ENCODE peak calls at places on chromosomes 3 and 15, in five cellular contexts. N is naive B cell, U is amygdala, Z is glutamatergic neuron, J is NCI-H526. Y is an unnamed sample.

GRCh38 chr3:128623762-128624176 is 26.8 kb downstream of the RPN1 start:
- DNase-seq in N (no peak), U (no peak), Z (no peak), J (no peak), Y (no peak)

GRCh38 chr3:143585720-143586456 is 262.4 kb downstream of the SLC9A9 start:
- DNase-seq in N (peak), U (no peak), Z (no peak), J (no peak), Y (no peak)

GRCh38 chr3:83034806-83035703 is 1273.6 kb upstream of the GBE1 start:
- DNase-seq in N (no peak), U (no peak), Z (no peak), J (no peak), Y (no peak)

GRCh38 chr15:52008326-52008697 is 10.7 kb upstream of the MAPK6 start:
- DNase-seq in N (no peak), U (no peak), Z (no peak), J (no peak), Y (no peak)

GRCh38 chr15:64476550-64476949 is 16.2 kb downstream of the ZNF609 start:
- DNase-seq in N (no peak), U (no peak), Z (no peak), J (no peak), Y (no peak)

GRCh38 chr15:83747718-83748110 is 93.8 kb downstream of the ADAMTSL3 start:
- DNase-seq in N (no peak), U (no peak), Z (no peak), J (no peak), Y (no peak)

GRCh38 chr15:75348034-75348562 is 1.3 kb downstream of the NEIL1 start:
- DNase-seq in N (no peak), U (no peak), Z (peak), J (peak), Y (no peak)

GRCh38 chr3:59245300-59245878 is 195.6 kb upstream of the CFAP20DC start:
- DNase-seq in N (no peak), U (no peak), Z (no peak), J (no peak), Y (no peak)

GRCh38 chr3:86989611-86990010 is 1.3 kb downstream of the VGLL3 start:
- DNase-seq in N (no peak), U (no peak), Z (no peak), J (peak), Y (no peak)

GRCh38 chr15:33310481-33311311 is at the start of gene RYR3:
- DNase-seq in N (no peak), U (no peak), Z (peak), J (peak), Y (peak)

GRCh38 chr3:54122046-54122801 is at the start of gene CACNA2D3:
- DNase-seq in N (no peak), U (no peak), Z (peak), J (peak), Y (peak)

GRCh38 chr15:76340802-76341365 is 4.3 kb downstream of the ISL2 start:
- DNase-seq in N (no peak), U (no peak), Z (peak), J (peak), Y (peak)

GRCh38 chr3:87000940-87001339 is 10.0 kb upstream of the VGLL3 start:
- DNase-seq in N (no peak), U (no peak), Z (no peak), J (no peak), Y (no peak)

GRCh38 chr3:123076496-123077418 is 9.9 kb downstream of the PDIA5 start:
- DNase-seq in N (no peak), U (no peak), Z (no peak), J (no peak), Y (no peak)

GRCh38 chr3:184259878-184260570 is 1.3 kb downstream of the CAMK2N2 start:
- DNase-seq in N (peak), U (no peak), Z (peak), J (peak), Y (peak)

GRCh38 chr3:151964768-151965167 is 91.3 kb downstream of the SUCNR1 start:
- DNase-seq in N (no peak), U (no peak), Z (no peak), J (no peak), Y (no peak)

GRCh38 chr15:49832421-49832980 is 211.7 kb downstream of the DTWD1 start:
- DNase-seq in N (no peak), U (no peak), Z (no peak), J (peak), Y (no peak)

GRCh38 chr3:53794597-53794996 is 51.6 kb downstream of the CHDH start:
- DNase-seq in N (no peak), U (no peak), Z (no peak), J (no peak), Y (no peak)

GRCh38 chr3:140187028-140187427 is 252.0 kb downstream of the CLSTN2 start:
- DNase-seq in N (no peak), U (no peak), Z (no peak), J (no peak), Y (no peak)

GRCh38 chr3:38587548-38588131 is 61.8 kb downstream of the SCN5A start:
- DNase-seq in N (no peak), U (no peak), Z (no peak), J (no peak), Y (no peak)

GRCh38 chr3:53080612-53081205 is 34.8 kb upstream of the SFMBT1 start:
- DNase-seq in N (no peak), U (no peak), Z (no peak), J (no peak), Y (no peak)

GRCh38 chr3:107958151-107958550 is 132.7 kb downstream of the CD47 start:
- DNase-seq in N (no peak), U (no peak), Z (no peak), J (no peak), Y (no peak)

GRCh38 chr3:85081191-85081895 is 122.6 kb downstream of the CADM2 start:
- DNase-seq in N (no peak), U (no peak), Z (no peak), J (no peak), Y (no peak)

GRCh38 chr3:180018588-180018987 is 18.1 kb downstream of the PEX5L start:
- DNase-seq in N (no peak), U (no peak), Z (no peak), J (no peak), Y (no peak)

GRCh38 chr3:71109241-71109976 is 474.1 kb downstream of the FOXP1 start:
- DNase-seq in N (no peak), U (no peak), Z (no peak), J (no peak), Y (no peak)

GRCh38 chr3:129063841-129064482 is 3.4 kb downstream of the GP9 start:
- DNase-seq in N (no peak), U (no peak), Z (no peak), J (no peak), Y (no peak)

GRCh38 chr3:25563601-25564000 is 101.1 kb downstream of the TOP2B start:
- DNase-seq in N (no peak), U (no peak), Z (no peak), J (no peak), Y (no peak)

Y was measured in frontal cortex.